ENCODE peak calls at places on chromosome 5, in seven cellular contexts. X is upper lobe of left lung, S is mucosa of descending colon, T is activated T-cell treated with anti-CD3 and anti-CD28 coated beads for 1 hour, Z is NCI-H69, B is NCI-H526, P is kidney epithelial cell. E is an unnamed sample.

GRCh38 chr5:176429972-176430371 is 13.6 kb upstream of the CLTB start:
- DNase-seq in X (no peak), S (no peak), T (no peak), Z (no peak), B (no peak), P (no peak), E (no peak)

GRCh38 chr5:72848474-72849428 is 32.3 kb downstream of the TNPO1 start:
- DNase-seq in X (peak; percentile 91), S (peak; percentile 74), T (peak; percentile 33), Z (peak; percentile 91), B (no peak), P (no peak), E (no peak)

GRCh38 chr5:16383544-16384057 is 82.0 kb downstream of the ZNF622 start:
- DNase-seq in X (no peak), S (no peak), T (no peak), Z (no peak), B (no peak), P (no peak), E (no peak)

GRCh38 chr5:53730938-53731337 is 170.5 kb downstream of the NDUFS4 start:
- DNase-seq in X (no peak), S (no peak), T (no peak), Z (no peak), B (no peak), P (no peak), E (no peak)

GRCh38 chr5:67672633-67673032 is 476.0 kb upstream of the CD180 start:
- DNase-seq in X (no peak), S (no peak), T (no peak), Z (no peak), B (no peak), P (no peak), E (no peak)

GRCh38 chr5:130720355-130720754 is 444.7 kb downstream of the HINT1 start:
- DNase-seq in X (no peak), S (no peak), T (no peak), Z (peak; percentile 56), B (peak; percentile 46), P (no peak), E (peak; percentile 11)

GRCh38 chr5:73998496-73998895 is 372.5 kb downstream of the ARHGEF28 start:
- DNase-seq in X (no peak), S (no peak), T (no peak), Z (peak; percentile 87), B (no peak), P (peak; percentile 4), E (no peak)

GRCh38 chr5:113020461-113021273 is 44.1 kb downstream of the DCP2 start:
- DNase-seq in X (no peak), S (no peak), T (no peak), Z (no peak), B (no peak), P (peak; percentile 74), E (peak; percentile 50)

GRCh38 chr5:116738270-116738947 is 163.8 kb upstream of the SEMA6A start:
- DNase-seq in X (no peak), S (no peak), T (no peak), Z (peak; percentile 85), B (no peak), P (peak; percentile 4), E (no peak)

GRCh38 chr5:125928663-125929062 is 494.5 kb upstream of the GRAMD2B start:
- DNase-seq in X (no peak), S (no peak), T (no peak), Z (no peak), B (no peak), P (no peak), E (no peak)

GRCh38 chr5:84724683-84725082 is 340.0 kb upstream of the EDIL3 start:
- DNase-seq in X (no peak), S (no peak), T (no peak), Z (no peak), B (no peak), P (peak; percentile 25), E (peak; percentile 23)

GRCh38 chr5:142600611-142601360 is 85.1 kb downstream of the FGF1 start:
- DNase-seq in X (no peak), S (no peak), T (no peak), Z (peak; percentile 32), B (peak; percentile 36), P (no peak), E (no peak)

GRCh38 chr5:154302181-154302580 is 111.6 kb downstream of the GALNT10 start:
- DNase-seq in X (peak; percentile 55), S (no peak), T (no peak), Z (no peak), B (no peak), P (no peak), E (no peak)

GRCh38 chr5:140148508-140148907 is 22.8 kb downstream of the IGIP start:
- DNase-seq in X (no peak), S (no peak), T (no peak), Z (peak; percentile 50), B (no peak), P (no peak), E (no peak)

GRCh38 chr5:122195784-122196394 is 66.5 kb downstream of the ZNF474 start:
- DNase-seq in X (no peak), S (no peak), T (no peak), Z (peak; percentile 92), B (peak; percentile 26), P (no peak), E (peak; percentile 15)

GRCh38 chr5:111756701-111757581 is at the start of gene NREP:
- DNase-seq in X (peak; percentile 96), S (peak; percentile 90), T (peak; percentile 48), Z (peak; percentile 98), B (peak; percentile 85), P (peak; percentile 89), E (peak; percentile 91)

GRCh38 chr5:180161420-180162303 is 47.3 kb downstream of the RASGEF1C start:
- DNase-seq in X (peak; percentile 84), S (peak; percentile 20), T (no peak), Z (peak; percentile 81), B (no peak), P (no peak), E (no peak)

GRCh38 chr5:10111575-10111974 is 138.1 kb downstream of the ATPSCKMT start:
- DNase-seq in X (no peak), S (no peak), T (no peak), Z (no peak), B (peak; percentile 5), P (no peak), E (peak; percentile 22)

GRCh38 chr5:171494452-171495121 is 75.1 kb downstream of the FGF18 start:
- DNase-seq in X (peak; percentile 83), S (peak; percentile 29), T (no peak), Z (peak; percentile 87), B (no peak), P (peak; percentile 42), E (peak; percentile 38)

GRCh38 chr5:62282951-62283446 is 23.0 kb upstream of the KIF2A start:
- DNase-seq in X (no peak), S (no peak), T (no peak), Z (no peak), B (no peak), P (no peak), E (no peak)

GRCh38 chr5:134550271-134551214 is 25.1 kb downstream of the JADE2 start:
- DNase-seq in X (no peak), S (no peak), T (no peak), Z (no peak), B (peak; percentile 71), P (no peak), E (no peak)

GRCh38 chr5:137032929-137033328 is 466.2 kb downstream of the SPOCK1 start:
- DNase-seq in X (peak; percentile 47), S (no peak), T (no peak), Z (peak; percentile 27), B (no peak), P (no peak), E (no peak)

GRCh38 chr5:179801304-179802206 is 5.1 kb downstream of the MGAT4B start:
- DNase-seq in X (peak; percentile 90), S (peak; percentile 88), T (peak; percentile 79), Z (peak; percentile 34), B (peak; percentile 29), P (no peak), E (no peak)

GRCh38 chr5:72394688-72395087 is 74.5 kb downstream of the PTCD2 start:
- DNase-seq in X (no peak), S (no peak), T (no peak), Z (peak; percentile 23), B (no peak), P (no peak), E (no peak)

GRCh38 chr5:132478498-132478855 is 12.1 kb downstream of the IRF1 start:
- DNase-seq in X (no peak), S (peak; percentile 38), T (no peak), Z (no peak), B (no peak), P (no peak), E (no peak)

GRCh38 chr5:56447656-56448055 is 214.5 kb upstream of the ANKRD55 start:
- DNase-seq in X (no peak), S (no peak), T (no peak), Z (no peak), B (no peak), P (no peak), E (no peak)

GRCh38 chr5:31827862-31828261 is 188.9 kb downstream of the PDZD2 start:
- DNase-seq in X (no peak), S (no peak), T (no peak), Z (no peak), B (no peak), P (no peak), E (no peak)

GRCh38 chr5:86974910-86975309 is 292.8 kb upstream of the RASA1 start:
- DNase-seq in X (no peak), S (no peak), T (no peak), Z (peak; percentile 50), B (no peak), P (no peak), E (no peak)

GRCh38 chr5:150158170-150158949 is 2.7 kb upstream of the PDGFRB start:
- DNase-seq in X (peak; percentile 58), S (no peak), T (no peak), Z (peak; percentile 40), B (no peak), P (no peak), E (no peak)

GRCh38 chr5:141001466-141001853 is 35.2 kb downstream of the PCDHAC2 start:
- DNase-seq in X (no peak), S (no peak), T (no peak), Z (peak; percentile 95), B (no peak), P (no peak), E (no peak)

E was measured in retinal pigment epithelial cell.